ENCODE peak calls at places on chromosomes 1 and 21, in five cellular contexts. Q is right atrium auricular region, O is lower lobe of right lung, K is breast epithelium, N is heart left ventricle. P is an unnamed sample. For H3K27me3 and H3K36me3, the result is how much of the 10 kb centered on the place peaks cover.

GRCh38 chr1:24541711-24542346 is 14.1 kb upstream of the NCMAP start:
- DNase-seq in Q (no peak), O (no peak), K (no peak), N (no peak), P (no peak)

GRCh38 chr1:168513656-168514404 is 30.0 kb downstream of the XCL2 start:
- DNase-seq in Q (no peak), O (no peak), K (no peak), N (no peak), P (no peak)

GRCh38 chr1:60895167-60896124 is 186.9 kb upstream of the NFIA start:
- DNase-seq in Q (no peak), O (no peak), K (no peak), N (peak), P (no peak)

GRCh38 chr1:217465102-217465501 is 165.8 kb downstream of the GPATCH2 start:
- DNase-seq in Q (no peak), O (no peak), K (no peak), N (no peak), P (no peak)

GRCh38 chr1:24903955-24904730 is 25.9 kb downstream of the RUNX3 start:
- DNase-seq in Q (no peak), O (peak), K (peak), N (no peak), P (peak)

GRCh38 chr21:41715649-41716321 is 51.1 kb downstream of the RIPK4 start:
- DNase-seq in Q (no peak), O (no peak), K (no peak), N (no peak), P (no peak)

GRCh38 chr1:115650961-115651360 is 9.2 kb downstream of the VANGL1 start:
- DNase-seq in Q (no peak), O (no peak), K (no peak), N (no peak), P (no peak)

GRCh38 chr1:154520333-154520732 is 18.1 kb upstream of the SHE start:
- DNase-seq in Q (no peak), O (no peak), K (no peak), N (peak), P (no peak)

GRCh38 chr21:38913120-38913975 is 107.6 kb downstream of the ETS2 start:
- DNase-seq in Q (peak), O (peak), K (peak), N (peak), P (peak)

GRCh38 chr1:23825762-23826522 is 713 bp upstream of the HMGCL start:
- DNase-seq in Q (no peak), O (no peak), K (no peak), N (no peak), P (no peak)

GRCh38 chr1:210446479-210446878 is 117.8 kb downstream of the HHAT start:
- DNase-seq in Q (no peak), O (no peak), K (no peak), N (no peak), P (no peak)

GRCh38 chr1:114558548-114558947 is 22.9 kb downstream of the BCAS2 start:
- DNase-seq in Q (no peak), O (no peak), K (no peak), N (no peak), P (no peak)

DNA sequence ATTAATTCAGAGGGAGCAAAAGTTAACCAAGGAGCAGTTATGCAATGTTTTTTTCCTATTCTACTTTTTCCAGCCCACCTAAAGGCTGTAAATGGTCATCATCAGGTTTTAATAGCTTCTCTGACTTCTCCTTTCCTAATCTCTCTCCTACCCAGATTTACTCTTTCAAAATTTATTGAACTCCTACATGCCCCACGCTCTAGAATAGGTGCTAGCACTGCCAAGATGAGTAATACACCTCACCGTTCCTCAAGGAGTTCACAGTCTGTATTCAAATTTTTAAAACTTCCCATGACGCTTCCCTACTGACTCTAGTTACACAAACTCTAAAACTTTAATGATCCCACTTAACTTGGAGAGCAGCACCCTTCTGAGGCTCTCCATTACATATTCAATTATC is 51.7 kb downstream of the ALG14 start:
- DNase-seq in Q (no peak), O (no peak), K (no peak), N (no peak), P (no peak)
- H3K4me3 ChIP-seq in Q (no peak), O (peak), K (no peak), N (no peak), P (no peak)

DNA sequence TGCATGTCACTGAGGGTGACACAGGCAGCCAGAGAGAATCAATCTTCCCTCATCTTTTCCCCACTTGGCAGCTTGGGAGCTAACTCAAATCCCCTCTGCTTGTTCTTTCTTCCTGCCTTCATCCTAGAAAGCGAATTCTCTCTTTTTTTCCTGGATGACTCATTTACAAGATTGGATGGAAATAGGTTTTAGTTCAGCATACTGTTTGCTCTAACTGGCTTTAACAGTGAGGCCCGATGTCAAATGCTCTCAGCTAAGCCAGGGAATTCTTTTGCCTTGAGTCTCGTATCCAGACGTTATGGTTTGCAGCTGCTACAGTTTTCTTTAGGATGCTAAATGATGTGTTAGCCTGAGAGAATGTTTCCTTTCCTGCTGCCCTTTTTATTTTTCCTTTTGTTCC is 72.8 kb downstream of the HUNK start:
- DNase-seq in Q (no peak), O (no peak), K (no peak), N (no peak), P (no peak)
- H3K27me3 ChIP-seq in Q (under half), O (under half), K (under half), N (under half), P (under half)

GRCh38 chr1:41462680-41463004 is 21.8 kb downstream of the EDN2 start:
- DNase-seq in Q (no peak), O (no peak), K (no peak), N (no peak), P (no peak)

GRCh38 chr1:41466146-41466545 is 18.3 kb downstream of the EDN2 start:
- DNase-seq in Q (no peak), O (no peak), K (no peak), N (peak), P (no peak)

GRCh38 chr1:41463516-41463915 is 21.0 kb downstream of the EDN2 start:
- DNase-seq in Q (no peak), O (no peak), K (no peak), N (peak), P (no peak)

GRCh38 chr1:41465741-41466140 is 18.7 kb downstream of the EDN2 start:
- DNase-seq in Q (no peak), O (no peak), K (no peak), N (no peak), P (no peak)

GRCh38 chr1:41464886-41465285 is 19.6 kb downstream of the EDN2 start:
- DNase-seq in Q (no peak), O (no peak), K (no peak), N (no peak), P (no peak)
- H3K36me3 ChIP-seq in Q (under half), O (under half), K (under half), N (under half), P (under half)

GRCh38 chr21:44907966-44908364 is 12.7 kb downstream of the ITGB2 start:
- DNase-seq in Q (no peak), O (peak), K (no peak), N (peak), P (no peak)
- H3K4me3 ChIP-seq in Q (no peak), O (peak), K (no peak), N (no peak), P (no peak)

GRCh38 chr1:205025239-205025638 is 17.8 kb upstream of the CNTN2 start:
- DNase-seq in Q (no peak), O (no peak), K (no peak), N (no peak), P (no peak)
- H3K27me3 ChIP-seq in Q (under half), O (under half), K (under half), N (under half), P (under half)

GRCh38 chr1:246448373-246448772 is 58.7 kb downstream of the SMYD3 start:
- DNase-seq in Q (no peak), O (no peak), K (no peak), N (no peak), P (no peak)

GRCh38 chr1:246447501-246447900 is 59.6 kb downstream of the SMYD3 start:
- DNase-seq in Q (no peak), O (no peak), K (no peak), N (no peak), P (no peak)

DNA sequence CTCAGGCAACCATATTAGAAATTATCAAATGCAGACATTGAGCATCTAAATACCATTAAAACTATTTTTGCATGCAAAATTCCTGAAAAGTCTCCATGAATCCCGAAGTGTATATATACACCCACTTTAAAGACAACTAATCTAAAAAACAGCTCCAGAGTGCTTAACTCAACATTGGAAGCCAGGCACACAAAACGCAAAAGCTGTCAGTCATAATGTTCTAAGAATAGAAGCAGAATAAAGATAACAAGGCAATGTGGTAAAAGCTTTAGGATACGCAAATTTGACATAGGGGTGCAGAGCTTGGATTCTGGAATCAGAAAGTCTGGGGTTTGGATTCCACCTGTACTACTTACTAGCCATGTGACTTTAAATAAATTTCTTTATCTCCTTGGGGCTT is 62.5 kb downstream of the SMYD3 start:
- DNase-seq in Q (no peak), O (no peak), K (no peak), N (no peak), P (no peak)
- H3K36me3 ChIP-seq in Q (under half), O (under half), K (under half), N (under half), P (under half)